ENCODE peak calls at places on chromosomes 16 and 17, in ten cellular contexts. C, V, Y, K, E, G, Z, L, H and D are unnamed samples.

GRCh38 chr17:50196826-50197225 is 4.6 kb downstream of the COL1A1 start:
- DNase-seq in C (peak), V (no peak), Y (no peak), K (no peak), E (no peak), G (no peak), Z (no peak), L (no peak), H (no peak), D (no peak)

GRCh38 chr16:17229766-17230165 is 241.0 kb downstream of the XYLT1 start:
- DNase-seq in C (no peak), V (no peak), Y (no peak), K (no peak), E (no peak), G (no peak), Z (no peak), L (no peak), H (no peak), D (no peak)

GRCh38 chr16:50625374-50625773 is 55.7 kb downstream of the SNX20 start:
- DNase-seq in C (no peak), V (no peak), Y (no peak), K (no peak), E (no peak), G (no peak), Z (no peak), L (no peak), H (no peak), D (no peak)

GRCh38 chr17:27247958-27248342 is 46.0 kb upstream of the WSB1 start:
- DNase-seq in C (no peak), V (no peak), Y (no peak), K (no peak), E (no peak), G (no peak), Z (no peak), L (no peak), H (no peak), D (no peak)

GRCh38 chr17:3992370-3992769 is 28.1 kb upstream of the ATP2A3 start:
- DNase-seq in C (no peak), V (no peak), Y (no peak), K (no peak), E (no peak), G (no peak), Z (no peak), L (peak), H (no peak), D (no peak)

GRCh38 chr17:77107506-77108433 is 33.0 kb upstream of the SEC14L1 start:
- DNase-seq in C (peak), V (no peak), Y (no peak), K (no peak), E (no peak), G (peak), Z (no peak), L (no peak), H (no peak), D (peak)

GRCh38 chr17:8124350-8125195 is 667 bp upstream of the HES7 start:
- DNase-seq in C (no peak), V (no peak), Y (no peak), K (no peak), E (no peak), G (no peak), Z (peak), L (no peak), H (no peak), D (no peak)

GRCh38 chr17:1714980-1715802 is 5.0 kb upstream of the TLCD2 start:
- DNase-seq in C (peak), V (peak), Y (no peak), K (peak), E (peak), G (peak), Z (no peak), L (peak), H (peak), D (peak)

GRCh38 chr17:50785942-50786570 is 18.7 kb upstream of the ANKRD40CL start:
- DNase-seq in C (peak), V (no peak), Y (no peak), K (no peak), E (peak), G (no peak), Z (peak), L (no peak), H (peak), D (no peak)

GRCh38 chr16:82074019-82074558 is 39.0 kb downstream of the HSD17B2 start:
- DNase-seq in C (no peak), V (no peak), Y (no peak), K (no peak), E (no peak), G (no peak), Z (no peak), L (no peak), H (no peak), D (no peak)

GRCh38 chr16:50665128-50665878 is 15.8 kb downstream of the SNX20 start:
- DNase-seq in C (peak), V (peak), Y (peak), K (peak), E (peak), G (peak), Z (peak), L (peak), H (peak), D (peak)

GRCh38 chr17:33142703-33143299 is 150.3 kb downstream of the ASIC2 start:
- DNase-seq in C (peak), V (peak), Y (no peak), K (no peak), E (no peak), G (no peak), Z (no peak), L (no peak), H (no peak), D (no peak)

GRCh38 chr17:19717031-19717360 is 612 bp upstream of the SLC47A2 start:
- DNase-seq in C (no peak), V (no peak), Y (no peak), K (no peak), E (no peak), G (no peak), Z (no peak), L (no peak), H (no peak), D (no peak)

GRCh38 chr17:78041401-78042179 is 83.1 kb downstream of the TNRC6C start:
- DNase-seq in C (peak), V (no peak), Y (no peak), K (no peak), E (no peak), G (no peak), Z (no peak), L (no peak), H (no peak), D (no peak)

GRCh38 chr17:37225458-37225857 is 150.3 kb upstream of the C17orf78 start:
- DNase-seq in C (no peak), V (no peak), Y (no peak), K (no peak), E (no peak), G (no peak), Z (no peak), L (no peak), H (no peak), D (no peak)

GRCh38 chr17:83013779-83014117 is 65.7 kb upstream of the METRNL start:
- DNase-seq in C (no peak), V (no peak), Y (no peak), K (no peak), E (no peak), G (no peak), Z (no peak), L (no peak), H (no peak), D (no peak)

GRCh38 chr16:78896280-78896679 is 704.3 kb downstream of the MAF start:
- DNase-seq in C (no peak), V (no peak), Y (no peak), K (no peak), E (no peak), G (no peak), Z (no peak), L (no peak), H (no peak), D (peak)

GRCh38 chr17:40530988-40531971 is 29.9 kb upstream of the TNS4 start:
- DNase-seq in C (no peak), V (no peak), Y (no peak), K (no peak), E (no peak), G (peak), Z (no peak), L (no peak), H (no peak), D (peak)

GRCh38 chr17:82623707-82624106 is 24.5 kb downstream of the WDR45B start:
- DNase-seq in C (no peak), V (no peak), Y (peak), K (no peak), E (no peak), G (no peak), Z (no peak), L (peak), H (no peak), D (no peak)

GRCh38 chr16:53131363-53132071 is 76.7 kb downstream of the CHD9 start:
- DNase-seq in C (peak), V (peak), Y (no peak), K (no peak), E (peak), G (peak), Z (no peak), L (peak), H (peak), D (peak)

GRCh38 chr17:13671341-13671740 is 69.6 kb upstream of the HS3ST3A1 start:
- DNase-seq in C (no peak), V (no peak), Y (no peak), K (no peak), E (no peak), G (no peak), Z (no peak), L (no peak), H (no peak), D (no peak)

GRCh38 chr16:57801856-57802634 is at the start of gene KIFC3:
- DNase-seq in C (peak), V (peak), Y (peak), K (no peak), E (peak), G (peak), Z (peak), L (peak), H (peak), D (peak)

GRCh38 chr17:29648005-29648404 is 25.3 kb upstream of the CORO6 start:
- DNase-seq in C (no peak), V (no peak), Y (no peak), K (no peak), E (no peak), G (no peak), Z (no peak), L (no peak), H (no peak), D (no peak)

GRCh38 chr17:81064746-81065475 is 30.0 kb downstream of the BAIAP2 start:
- DNase-seq in C (peak), V (peak), Y (no peak), K (no peak), E (peak), G (no peak), Z (no peak), L (no peak), H (no peak), D (no peak)

GRCh38 chr16:46811682-46812081 is 19.3 kb downstream of the C16orf87 start:
- DNase-seq in C (no peak), V (no peak), Y (no peak), K (no peak), E (no peak), G (no peak), Z (no peak), L (no peak), H (no peak), D (no peak)

GRCh38 chr17:50051082-50051576 is 4.8 kb upstream of the ITGA3 start:
- DNase-seq in C (peak), V (peak), Y (no peak), K (peak), E (peak), G (no peak), Z (no peak), L (no peak), H (no peak), D (no peak)

GRCh38 chr17:41583137-41584127 is 3.3 kb downstream of the KRT14 start:
- DNase-seq in C (no peak), V (peak), Y (no peak), K (no peak), E (no peak), G (no peak), Z (no peak), L (no peak), H (no peak), D (no peak)

GRCh38 chr16:49859139-49859947 is 3.4 kb upstream of the ZNF423 start:
- DNase-seq in C (peak), V (no peak), Y (no peak), K (no peak), E (no peak), G (no peak), Z (no peak), L (no peak), H (no peak), D (no peak)

GRCh38 chr17:31724026-31724425 is 135.0 kb downstream of the COPRS start:
- DNase-seq in C (peak), V (no peak), Y (no peak), K (no peak), E (no peak), G (no peak), Z (no peak), L (no peak), H (no peak), D (no peak)

GRCh38 chr16:3983081-3983520 is 102.6 kb upstream of the CREBBP start:
- DNase-seq in C (peak), V (peak), Y (no peak), K (peak), E (no peak), G (peak), Z (peak), L (peak), H (peak), D (no peak)